ENCODE peak calls at places on chromosomes 2 and 18, in four cellular contexts. One of them, this sample, is unnamed.

GRCh38 chr18:64337018-64337417 is 188.1 kb upstream of the LINC00305 start:
- DNase-seq in body of pancreas: no peak
- DNase-seq in neural crest cell: no peak
- DNase-seq in HFFc6: no peak
- DNase-seq in this sample: no peak

GRCh38 chr2:192060161-192060560 is 134.6 kb downstream of the TMEFF2 start:
- DNase-seq in body of pancreas: no peak
- DNase-seq in neural crest cell: no peak
- DNase-seq in HFFc6: no peak
- DNase-seq in this sample: no peak

GRCh38 chr2:133109772-133110171 is 439.8 kb upstream of the LYPD1 start:
- DNase-seq in body of pancreas: no peak
- DNase-seq in neural crest cell: no peak
- DNase-seq in HFFc6: peak
- DNase-seq in this sample: no peak

GRCh38 chr2:173571021-173571821 is 216.5 kb downstream of the CDCA7 start:
- DNase-seq in body of pancreas: peak
- DNase-seq in neural crest cell: no peak
- DNase-seq in HFFc6: peak
- DNase-seq in this sample: no peak

GRCh38 chr2:9813312-9814128 is 29.8 kb upstream of the TAF1B start:
- DNase-seq in body of pancreas: peak
- DNase-seq in neural crest cell: peak
- DNase-seq in HFFc6: no peak
- DNase-seq in this sample: peak

GRCh38 chr2:191713837-191714236 is 35.9 kb downstream of the NABP1 start:
- DNase-seq in body of pancreas: no peak
- DNase-seq in neural crest cell: no peak
- DNase-seq in HFFc6: no peak
- DNase-seq in this sample: no peak

GRCh38 chr2:22525676-22526075 is 859.3 kb upstream of the KLHL29 start:
- DNase-seq in body of pancreas: no peak
- DNase-seq in neural crest cell: no peak
- DNase-seq in HFFc6: no peak
- DNase-seq in this sample: no peak

GRCh38 chr18:76545433-76546281 is 50.6 kb upstream of the ZNF516 start:
- DNase-seq in body of pancreas: no peak
- DNase-seq in neural crest cell: no peak
- DNase-seq in HFFc6: no peak
- DNase-seq in this sample: no peak

GRCh38 chr18:23260932-23261590 is 125.8 kb downstream of the CABLES1 start:
- DNase-seq in body of pancreas: no peak
- DNase-seq in neural crest cell: no peak
- DNase-seq in HFFc6: no peak
- DNase-seq in this sample: no peak

GRCh38 chr2:228801451-228801850 is 469.6 kb downstream of the PID1 start:
- DNase-seq in body of pancreas: no peak
- DNase-seq in neural crest cell: no peak
- DNase-seq in HFFc6: peak
- DNase-seq in this sample: no peak

GRCh38 chr2:171522804-171523338 is 597 bp downstream of the CYBRD1 start:
- DNase-seq in body of pancreas: no peak
- DNase-seq in neural crest cell: peak
- DNase-seq in HFFc6: no peak
- DNase-seq in this sample: peak

GRCh38 chr2:20620271-20620681 is 30.6 kb downstream of the HS1BP3 start:
- DNase-seq in body of pancreas: no peak
- DNase-seq in neural crest cell: no peak
- DNase-seq in HFFc6: no peak
- DNase-seq in this sample: peak

GRCh38 chr2:173978447-173978846 is 13.3 kb upstream of the SP3 start:
- DNase-seq in body of pancreas: no peak
- DNase-seq in neural crest cell: no peak
- DNase-seq in HFFc6: no peak
- DNase-seq in this sample: no peak

GRCh38 chr2:177772529-177772928 is 300.0 kb downstream of the PDE11A start:
- DNase-seq in body of pancreas: no peak
- DNase-seq in neural crest cell: no peak
- DNase-seq in HFFc6: peak
- DNase-seq in this sample: no peak

GRCh38 chr18:12921178-12921577 is 26.6 kb upstream of the SEH1L start:
- DNase-seq in body of pancreas: no peak
- DNase-seq in neural crest cell: no peak
- DNase-seq in HFFc6: no peak
- DNase-seq in this sample: no peak

GRCh38 chr2:99860720-99861375 is 281.5 kb downstream of the AFF3 start:
- DNase-seq in body of pancreas: no peak
- DNase-seq in neural crest cell: no peak
- DNase-seq in HFFc6: no peak
- DNase-seq in this sample: no peak

GRCh38 chr2:74290466-74291216 is 52.6 kb downstream of the SLC4A5 start:
- DNase-seq in body of pancreas: no peak
- DNase-seq in neural crest cell: no peak
- DNase-seq in HFFc6: no peak
- DNase-seq in this sample: peak

GRCh38 chr18:76567835-76568445 is 72.9 kb upstream of the ZNF516 start:
- DNase-seq in body of pancreas: no peak
- DNase-seq in neural crest cell: no peak
- DNase-seq in HFFc6: no peak
- DNase-seq in this sample: no peak

GRCh38 chr18:36419913-36420531 is 122.5 kb downstream of the FHOD3 start:
- DNase-seq in body of pancreas: no peak
- DNase-seq in neural crest cell: no peak
- DNase-seq in HFFc6: peak
- DNase-seq in this sample: no peak

GRCh38 chr2:26942543-26943295 is 27.7 kb upstream of the MAPRE3 start:
- DNase-seq in body of pancreas: peak
- DNase-seq in neural crest cell: peak
- DNase-seq in HFFc6: peak
- DNase-seq in this sample: peak

This sample was measured in transverse colon.